ENCODE peak calls at places on chromosome 2, in six cellular contexts. One of them, this sample, is unnamed.
A peak's percentile ranks its signal among the peaks of the same experiment; 100 is the strongest.

GRCh38 chr2:109264595-109265328 is 135.8 kb downstream of the SH3RF3 start:
- DNase-seq in GM06990: no peak
- DNase-seq in thoracic aorta: no peak
- DNase-seq in upper lobe of right lung: peak; percentile 71
- DNase-seq in OCI-LY7: no peak
- DNase-seq in DND-41: no peak
- DNase-seq in this sample: no peak

GRCh38 chr2:28393115-28393836 is 618 bp downstream of the FOSL2 start:
- DNase-seq in DND-41: peak; percentile 55
- DNase-seq in OCI-LY7: no peak
- DNase-seq in thoracic aorta: no peak
- DNase-seq in GM06990: peak; percentile 58
- DNase-seq in upper lobe of right lung: peak; percentile 87
- DNase-seq in this sample: peak; percentile 56

GRCh38 chr2:98909381-98910211 is 26.4 kb downstream of the CRACDL start:
- DNase-seq in DND-41: no peak
- DNase-seq in OCI-LY7: peak; percentile 79
- DNase-seq in thoracic aorta: no peak
- DNase-seq in GM06990: no peak
- DNase-seq in upper lobe of right lung: peak; percentile 91
- DNase-seq in this sample: peak; percentile 46

GRCh38 chr2:72236445-72237067 is 88.9 kb upstream of the CYP26B1 start:
- DNase-seq in thoracic aorta: no peak
- DNase-seq in upper lobe of right lung: no peak
- DNase-seq in OCI-LY7: no peak
- DNase-seq in DND-41: no peak
- DNase-seq in GM06990: no peak
- DNase-seq in this sample: no peak

GRCh38 chr2:10493636-10494281 is 45.6 kb upstream of the ODC1 start:
- DNase-seq in DND-41: peak; percentile 91
- DNase-seq in thoracic aorta: no peak
- DNase-seq in OCI-LY7: peak; percentile 74
- DNase-seq in GM06990: peak; percentile 61
- DNase-seq in upper lobe of right lung: peak; percentile 85
- DNase-seq in this sample: peak; percentile 71

GRCh38 chr2:56167616-56168015 is 16.2 kb upstream of the CCDC85A start:
- DNase-seq in OCI-LY7: no peak
- DNase-seq in GM06990: no peak
- DNase-seq in upper lobe of right lung: no peak
- DNase-seq in DND-41: no peak
- DNase-seq in thoracic aorta: no peak
- DNase-seq in this sample: no peak

GRCh38 chr2:199911052-199911876 is at the start of gene C2orf69:
- DNase-seq in DND-41: peak; percentile 97
- DNase-seq in OCI-LY7: peak; percentile 96
- DNase-seq in GM06990: peak; percentile 97
- DNase-seq in upper lobe of right lung: peak; percentile 97
- DNase-seq in thoracic aorta: peak; percentile 87
- DNase-seq in this sample: peak; percentile 99

GRCh38 chr2:105969552-105969951 is 224.5 kb downstream of the UXS1 start:
- DNase-seq in DND-41: no peak
- DNase-seq in thoracic aorta: no peak
- DNase-seq in upper lobe of right lung: no peak
- DNase-seq in GM06990: no peak
- DNase-seq in OCI-LY7: peak; percentile 35
- DNase-seq in this sample: peak; percentile 30

GRCh38 chr2:215680605-215681598 is 245.0 kb upstream of the FN1 start:
- DNase-seq in thoracic aorta: no peak
- DNase-seq in DND-41: peak; percentile 63
- DNase-seq in OCI-LY7: no peak
- DNase-seq in upper lobe of right lung: no peak
- DNase-seq in GM06990: peak; percentile 31
- DNase-seq in this sample: peak; percentile 37

GRCh38 chr2:43393918-43394317 is 167.5 kb upstream of the ZFP36L2 start:
- DNase-seq in OCI-LY7: no peak
- DNase-seq in upper lobe of right lung: no peak
- DNase-seq in GM06990: no peak
- DNase-seq in thoracic aorta: no peak
- DNase-seq in DND-41: no peak
- DNase-seq in this sample: no peak

GRCh38 chr2:36965751-36966369 is 476 bp downstream of the STRN start:
- DNase-seq in OCI-LY7: peak; percentile 35
- DNase-seq in thoracic aorta: peak; percentile 16
- DNase-seq in upper lobe of right lung: peak; percentile 64
- DNase-seq in DND-41: peak; percentile 56
- DNase-seq in GM06990: peak; percentile 44
- DNase-seq in this sample: peak; percentile 59

GRCh38 chr2:172084734-172085459 is 410 bp upstream of the DLX1 start:
- DNase-seq in OCI-LY7: peak; percentile 77
- DNase-seq in upper lobe of right lung: no peak
- DNase-seq in GM06990: peak; percentile 80
- DNase-seq in DND-41: peak; percentile 88
- DNase-seq in thoracic aorta: no peak
- DNase-seq in this sample: peak; percentile 92

GRCh38 chr2:170679607-170680079 is 35.5 kb upstream of the SP5 start:
- DNase-seq in OCI-LY7: no peak
- DNase-seq in DND-41: no peak
- DNase-seq in GM06990: no peak
- DNase-seq in thoracic aorta: no peak
- DNase-seq in upper lobe of right lung: no peak
- DNase-seq in this sample: no peak

GRCh38 chr2:30590407-30590806 is 143.4 kb downstream of the LCLAT1 start:
- DNase-seq in thoracic aorta: no peak
- DNase-seq in upper lobe of right lung: no peak
- DNase-seq in DND-41: no peak
- DNase-seq in GM06990: no peak
- DNase-seq in OCI-LY7: no peak
- DNase-seq in this sample: no peak

GRCh38 chr2:109647636-109648035 is 33.5 kb downstream of the SOWAHC start:
- DNase-seq in thoracic aorta: peak; percentile 30
- DNase-seq in upper lobe of right lung: no peak
- DNase-seq in GM06990: no peak
- DNase-seq in DND-41: no peak
- DNase-seq in OCI-LY7: no peak
- DNase-seq in this sample: no peak

GRCh38 chr2:112050311-112050710 is 4.8 kb upstream of the TMEM87B start:
- DNase-seq in thoracic aorta: no peak
- DNase-seq in upper lobe of right lung: no peak
- DNase-seq in GM06990: no peak
- DNase-seq in OCI-LY7: no peak
- DNase-seq in DND-41: no peak
- DNase-seq in this sample: no peak

GRCh38 chr2:147027451-147027850 is 817.4 kb upstream of the ACVR2A start:
- DNase-seq in upper lobe of right lung: no peak
- DNase-seq in GM06990: no peak
- DNase-seq in DND-41: no peak
- DNase-seq in thoracic aorta: no peak
- DNase-seq in OCI-LY7: no peak
- DNase-seq in this sample: no peak

GRCh38 chr2:207072579-207072978 is 93.2 kb downstream of the KLF7 start:
- DNase-seq in DND-41: no peak
- DNase-seq in OCI-LY7: no peak
- DNase-seq in thoracic aorta: no peak
- DNase-seq in GM06990: no peak
- DNase-seq in upper lobe of right lung: no peak
- DNase-seq in this sample: no peak

GRCh38 chr2:64488050-64488974 is 34.4 kb downstream of the LGALSL start:
- DNase-seq in GM06990: peak; percentile 46
- DNase-seq in OCI-LY7: peak; percentile 80
- DNase-seq in DND-41: peak; percentile 68
- DNase-seq in thoracic aorta: no peak
- DNase-seq in upper lobe of right lung: peak; percentile 81
- DNase-seq in this sample: peak; percentile 84

GRCh38 chr2:1727796-1728474 is 16.4 kb downstream of the PXDN start:
- DNase-seq in DND-41: no peak
- DNase-seq in upper lobe of right lung: no peak
- DNase-seq in thoracic aorta: no peak
- DNase-seq in OCI-LY7: no peak
- DNase-seq in GM06990: no peak
- DNase-seq in this sample: no peak

GRCh38 chr2:1727101-1727771 is 17.1 kb downstream of the PXDN start:
- DNase-seq in thoracic aorta: no peak
- DNase-seq in DND-41: no peak
- DNase-seq in upper lobe of right lung: no peak
- DNase-seq in GM06990: no peak
- DNase-seq in OCI-LY7: no peak
- DNase-seq in this sample: no peak

GRCh38 chr2:1728821-1729220 is 15.5 kb downstream of the PXDN start:
- DNase-seq in OCI-LY7: no peak
- DNase-seq in DND-41: peak; percentile 18
- DNase-seq in thoracic aorta: no peak
- DNase-seq in upper lobe of right lung: peak; percentile 78
- DNase-seq in GM06990: no peak
- DNase-seq in this sample: no peak

GRCh38 chr2:1729264-1729663 is 15.1 kb downstream of the PXDN start:
- DNase-seq in OCI-LY7: no peak
- DNase-seq in upper lobe of right lung: no peak
- DNase-seq in DND-41: no peak
- DNase-seq in thoracic aorta: no peak
- DNase-seq in GM06990: no peak
- DNase-seq in this sample: no peak

DNA sequence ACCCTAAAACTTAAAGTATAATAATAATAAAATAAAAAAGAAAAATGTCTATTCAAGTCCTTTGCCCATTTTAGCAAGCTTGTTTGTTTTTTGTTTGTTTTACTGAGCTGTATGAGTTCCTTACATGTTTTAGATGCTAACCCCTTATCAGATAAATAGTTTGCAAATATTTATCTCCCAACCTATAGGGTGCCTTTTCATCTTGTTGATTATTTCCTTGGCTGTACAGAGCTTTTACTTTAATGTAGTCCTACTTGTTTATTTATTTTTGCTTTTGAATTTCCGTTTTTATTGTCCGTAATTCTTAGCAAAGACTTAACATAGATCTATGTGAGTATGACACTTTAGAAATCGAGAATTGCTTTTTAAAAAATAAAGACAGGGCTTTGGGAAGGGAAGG is 17.8 kb downstream of the PXDN start:
- DNase-seq in upper lobe of right lung: no peak
- DNase-seq in DND-41: no peak
- DNase-seq in OCI-LY7: no peak
- DNase-seq in GM06990: no peak
- DNase-seq in thoracic aorta: no peak
- DNase-seq in this sample: no peak
- H3K4me3 ChIP-seq in upper lobe of right lung: no peak overlapping the region
- H3K4me3 ChIP-seq in DND-41: no peak overlapping the region
- H3K4me3 ChIP-seq in OCI-LY7: no peak overlapping the region
- H3K4me3 ChIP-seq in GM06990: no peak overlapping the region
- H3K4me3 ChIP-seq in thoracic aorta: no peak overlapping the region
- H3K4me3 ChIP-seq in this sample: no peak overlapping the region

DNA sequence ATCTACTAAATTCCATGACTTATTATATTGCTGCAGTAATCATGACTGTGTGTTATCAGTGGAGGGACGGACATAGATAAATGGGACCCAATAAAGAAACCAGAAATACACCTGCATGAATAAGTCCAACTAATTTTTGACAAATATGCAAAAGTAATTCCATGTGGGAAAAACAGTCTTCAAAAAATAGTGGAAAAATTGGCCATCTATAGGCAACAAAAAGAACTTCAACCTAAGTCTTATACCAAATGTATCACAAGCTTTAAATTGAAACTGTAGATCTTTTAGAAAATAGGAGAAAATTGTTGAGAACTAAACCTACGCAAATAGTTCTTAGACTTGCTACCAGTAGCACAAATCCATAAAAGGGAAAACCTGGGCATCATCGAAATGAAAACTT is 376.2 kb downstream of the NCKAP5 start:
- DNase-seq in upper lobe of right lung: no peak
- DNase-seq in OCI-LY7: no peak
- DNase-seq in DND-41: no peak
- DNase-seq in GM06990: no peak
- DNase-seq in thoracic aorta: no peak
- DNase-seq in this sample: no peak
- TF ChIP-seq CTCF in upper lobe of right lung: no peak
- TF ChIP-seq CTCF in OCI-LY7: no peak
- TF ChIP-seq CTCF in DND-41: no peak
- TF ChIP-seq CTCF in GM06990: no peak
- TF ChIP-seq CTCF in thoracic aorta: no peak
- TF ChIP-seq CTCF in this sample: no peak

GRCh38 chr2:219219113-219219696 is 447 bp upstream of the ABCB6 start:
- DNase-seq in GM06990: no peak
- DNase-seq in upper lobe of right lung: no peak
- DNase-seq in DND-41: no peak
- DNase-seq in OCI-LY7: no peak
- DNase-seq in thoracic aorta: no peak
- DNase-seq in this sample: no peak

GRCh38 chr2:219215871-219216536 is 2.8 kb downstream of the ABCB6 start:
- DNase-seq in thoracic aorta: no peak
- DNase-seq in OCI-LY7: no peak
- DNase-seq in DND-41: no peak
- DNase-seq in upper lobe of right lung: no peak
- DNase-seq in GM06990: no peak
- DNase-seq in this sample: no peak

GRCh38 chr2:219220652-219221402 is 2.1 kb upstream of the ABCB6 start:
- DNase-seq in DND-41: no peak
- DNase-seq in thoracic aorta: no peak
- DNase-seq in GM06990: no peak
- DNase-seq in upper lobe of right lung: no peak
- DNase-seq in OCI-LY7: no peak
- DNase-seq in this sample: no peak

GRCh38 chr2:219219781-219220532 is 1.2 kb upstream of the ABCB6 start:
- DNase-seq in thoracic aorta: no peak
- DNase-seq in GM06990: no peak
- DNase-seq in OCI-LY7: no peak
- DNase-seq in DND-41: no peak
- DNase-seq in upper lobe of right lung: no peak
- DNase-seq in this sample: no peak

DNA sequence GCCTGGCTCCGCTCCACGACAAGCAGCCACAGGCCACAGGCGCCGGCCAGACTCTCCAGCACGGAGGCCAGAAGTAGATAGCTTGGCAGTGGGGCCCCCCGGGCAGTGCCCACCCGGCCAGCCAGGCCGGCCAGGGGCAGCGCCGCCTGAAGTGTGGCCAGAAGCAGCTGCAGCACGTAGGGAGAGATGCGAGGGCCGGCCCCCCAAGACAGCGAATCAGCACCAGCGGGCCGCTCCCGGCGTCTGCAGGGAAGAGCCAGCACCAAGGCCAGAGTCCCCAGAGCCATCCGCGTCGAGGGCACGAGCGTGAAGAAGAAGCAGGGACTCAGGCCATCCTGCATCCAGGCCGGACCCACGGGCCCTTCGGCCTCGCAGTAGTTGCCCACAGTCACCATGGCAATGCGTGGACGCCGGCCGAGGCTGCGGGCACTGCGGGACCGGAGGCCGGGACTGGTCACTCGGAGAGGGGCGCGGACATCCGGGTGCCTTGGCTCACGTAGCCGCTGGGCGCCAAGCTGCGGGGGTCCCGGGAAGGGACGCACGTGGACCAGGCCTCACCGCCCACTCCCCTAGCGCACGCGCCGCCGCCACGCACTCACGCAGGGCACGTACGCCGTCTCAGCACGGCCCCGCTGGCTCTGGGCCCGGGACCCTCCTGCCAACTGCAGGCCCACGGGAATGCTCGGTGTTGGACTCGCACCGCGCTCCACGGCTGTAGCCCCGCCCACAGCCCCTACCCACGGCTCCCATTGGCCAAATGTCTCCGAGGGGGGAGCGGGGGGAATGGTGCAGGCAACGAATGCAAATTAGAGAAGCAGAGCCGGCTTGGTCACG is at the start of gene ABCB6:
- DNase-seq in OCI-LY7: no peak
- DNase-seq in thoracic aorta: peak; percentile 96
- DNase-seq in GM06990: peak; percentile 88
- DNase-seq in DND-41: no peak
- DNase-seq in upper lobe of right lung: peak; percentile 96
- DNase-seq in this sample: peak; percentile 92
- H3K4me3 ChIP-seq in OCI-LY7: no peak within 1 kb of the TSS
- H3K4me3 ChIP-seq in thoracic aorta: peak within 1 kb of the TSS; percentile 74
- H3K4me3 ChIP-seq in GM06990: peak within 1 kb of the TSS; percentile 59
- H3K4me3 ChIP-seq in DND-41: no peak within 1 kb of the TSS
- H3K4me3 ChIP-seq in upper lobe of right lung: peak within 1 kb of the TSS; percentile 65
- H3K4me3 ChIP-seq in this sample: peak within 1 kb of the TSS; percentile 85

GRCh38 chr2:68767031-68767961 is 32.7 kb downstream of the ARHGAP25 start:
- DNase-seq in OCI-LY7: peak; percentile 82
- DNase-seq in GM06990: peak; percentile 44
- DNase-seq in upper lobe of right lung: no peak
- DNase-seq in thoracic aorta: no peak
- DNase-seq in DND-41: peak; percentile 45
- DNase-seq in this sample: peak; percentile 88
- TF ChIP-seq CTCF in OCI-LY7: no peak
- TF ChIP-seq CTCF in GM06990: no peak
- TF ChIP-seq CTCF in upper lobe of right lung: no peak
- TF ChIP-seq CTCF in thoracic aorta: no peak
- TF ChIP-seq CTCF in DND-41: no peak
- TF ChIP-seq CTCF in this sample: no peak